ENCODE peak calls at places on chromosomes 7 and 10, in seven cellular contexts. T is kidney; N is iPS DF 6.9; Y is K562; Q is activated CD4-positive, alpha-beta T cell treated with anti-CD3 and anti-CD28 coated beads, Interleukin-2, amount 50 U/mL, for 24 hours; X is BE2C; O is A172. E is an unnamed sample.

GRCh38 chr7:17772581-17773288 is 167.6 kb downstream of the SNX13 start:
- DNase-seq in T (no peak), N (no peak), Y (no peak), Q (no peak), X (no peak), O (no peak), E (no peak)

GRCh38 chr10:67087140-67087436 is 161.3 kb downstream of the LRRTM3 start:
- DNase-seq in T (no peak), N (no peak), Y (no peak), Q (no peak), X (no peak), O (no peak), E (no peak)

GRCh38 chr7:130227883-130228575 is 20.4 kb downstream of the SSMEM1 start:
- DNase-seq in T (no peak), N (no peak), Y (no peak), Q (no peak), X (no peak), O (no peak), E (no peak)

GRCh38 chr7:98418271-98418635 is 17.4 kb upstream of the BAIAP2L1 start:
- DNase-seq in T (no peak), N (no peak), Y (no peak), Q (no peak), X (no peak), O (peak), E (no peak)

GRCh38 chr10:131725736-131726459 is 174.9 kb upstream of the PPP2R2D start:
- DNase-seq in T (no peak), N (no peak), Y (no peak), Q (no peak), X (no peak), O (no peak), E (peak)

GRCh38 chr7:47474937-47475879 is 106.7 kb downstream of the TNS3 start:
- DNase-seq in T (peak), N (no peak), Y (peak), Q (no peak), X (peak), O (peak), E (peak)

GRCh38 chr7:100483101-100483727 is 513 bp upstream of the NYAP1 start:
- DNase-seq in T (peak), N (no peak), Y (peak), Q (peak), X (peak), O (no peak), E (peak)

GRCh38 chr10:12849351-12850181 is 151.9 kb downstream of the CCDC3 start:
- DNase-seq in T (no peak), N (no peak), Y (no peak), Q (no peak), X (peak), O (no peak), E (no peak)

GRCh38 chr7:134515569-134516468 is 11.5 kb upstream of the AKR1B10 start:
- DNase-seq in T (no peak), N (no peak), Y (no peak), Q (no peak), X (no peak), O (peak), E (no peak)

GRCh38 chr10:73044378-73045285 is 52.0 kb downstream of the P4HA1 start:
- DNase-seq in T (no peak), N (no peak), Y (no peak), Q (no peak), X (no peak), O (peak), E (no peak)

GRCh38 chr7:48101880-48102448 is 12.9 kb downstream of the UPP1 start:
- DNase-seq in T (no peak), N (no peak), Y (no peak), Q (no peak), X (no peak), O (no peak), E (no peak)

GRCh38 chr10:117536359-117536861 is 6.1 kb upstream of the EMX2 start:
- DNase-seq in T (no peak), N (no peak), Y (no peak), Q (no peak), X (no peak), O (no peak), E (no peak)

GRCh38 chr10:77641344-77641743 is 3.7 kb upstream of the KCNMA1 start:
- DNase-seq in T (no peak), N (no peak), Y (no peak), Q (no peak), X (no peak), O (no peak), E (no peak)

GRCh38 chr10:13695588-13695987 is 108.8 kb downstream of the PRPF18 start:
- DNase-seq in T (no peak), N (no peak), Y (no peak), Q (no peak), X (no peak), O (no peak), E (no peak)

GRCh38 chr7:110568932-110569331 is 522.0 kb upstream of the LRRN3 start:
- DNase-seq in T (no peak), N (no peak), Y (no peak), Q (no peak), X (no peak), O (no peak), E (no peak)